ENCODE peak calls at places on chromosomes 7 and 10, in seven cellular contexts. L is esophagus muscularis mucosa, G is sigmoid colon, N is cardiac muscle cell, F is pancreas, M is stomach, T is fibroblast of lung. Y is an unnamed sample. For H3K4me1, the result is how much of the 10 kb centered on the place peaks cover.

GRCh38 chr7:30795161-30795943 is 24.1 kb downstream of the MINDY4 start:
- DNase-seq in F (no peak), G (no peak), T (no peak), L (peak), N (no peak), M (no peak), Y (no peak)

GRCh38 chr10:124913167-124913566 is 28.8 kb upstream of the ZRANB1 start:
- DNase-seq in G (no peak), N (no peak), T (no peak), L (no peak), M (no peak), F (no peak), Y (no peak)

GRCh38 chr7:44576228-44576627 is 2.5 kb upstream of the DDX56 start:
- DNase-seq in T (no peak), N (no peak), G (no peak), L (no peak), F (no peak), M (no peak), Y (no peak)

GRCh38 chr10:61987951-61988379 is 86.5 kb downstream of the ARID5B start:
- DNase-seq in M (no peak), L (no peak), N (no peak), G (no peak), F (no peak), T (no peak), Y (no peak)

GRCh38 chr10:114271779-114272167 is 32.7 kb downstream of the VWA2 start:
- DNase-seq in F (no peak), N (no peak), T (peak), M (peak), G (peak), L (no peak), Y (no peak)

GRCh38 chr10:56317603-56318002 is 43.5 kb downstream of the ZWINT start:
- DNase-seq in F (no peak), T (no peak), G (no peak), N (no peak), M (no peak), L (no peak), Y (no peak)

GRCh38 chr7:71454981-71455380 is 323.0 kb downstream of the GALNT17 start:
- DNase-seq in F (no peak), M (no peak), T (no peak), L (no peak), G (no peak), N (no peak), Y (no peak)

GRCh38 chr7:81150951-81151361 is 232.1 kb upstream of the SEMA3C start:
- DNase-seq in G (no peak), T (peak), M (no peak), L (no peak), N (no peak), F (no peak), Y (no peak)

GRCh38 chr7:18356195-18356645 is 139.3 kb upstream of the HDAC9 start:
- DNase-seq in F (no peak), N (peak), G (no peak), L (no peak), T (peak), M (no peak), Y (peak)

GRCh38 chr7:38880454-38880853 is 28.5 kb downstream of the VPS41 start:
- DNase-seq in F (no peak), N (no peak), M (no peak), L (no peak), T (no peak), G (no peak), Y (no peak)

GRCh38 chr10:108787932-108788331 is 1135.4 kb downstream of the XPNPEP1 start:
- DNase-seq in F (no peak), G (no peak), M (no peak), L (no peak), T (peak), N (no peak), Y (no peak)

GRCh38 chr10:72272689-72273409 is 875 bp upstream of the DDIT4 start:
- DNase-seq in N (peak), L (peak), T (peak), F (peak), M (peak), G (peak), Y (peak)

GRCh38 chr10:98270026-98270740 is 2.2 kb upstream of the LOXL4 start:
- DNase-seq in M (no peak), N (no peak), T (no peak), G (no peak), F (no peak), L (no peak), Y (no peak)
- H3K4me1 ChIP-seq in M (under half), N (under half), T (under half), G (under half), F (under half), L (half or more), Y (under half)

DNA sequence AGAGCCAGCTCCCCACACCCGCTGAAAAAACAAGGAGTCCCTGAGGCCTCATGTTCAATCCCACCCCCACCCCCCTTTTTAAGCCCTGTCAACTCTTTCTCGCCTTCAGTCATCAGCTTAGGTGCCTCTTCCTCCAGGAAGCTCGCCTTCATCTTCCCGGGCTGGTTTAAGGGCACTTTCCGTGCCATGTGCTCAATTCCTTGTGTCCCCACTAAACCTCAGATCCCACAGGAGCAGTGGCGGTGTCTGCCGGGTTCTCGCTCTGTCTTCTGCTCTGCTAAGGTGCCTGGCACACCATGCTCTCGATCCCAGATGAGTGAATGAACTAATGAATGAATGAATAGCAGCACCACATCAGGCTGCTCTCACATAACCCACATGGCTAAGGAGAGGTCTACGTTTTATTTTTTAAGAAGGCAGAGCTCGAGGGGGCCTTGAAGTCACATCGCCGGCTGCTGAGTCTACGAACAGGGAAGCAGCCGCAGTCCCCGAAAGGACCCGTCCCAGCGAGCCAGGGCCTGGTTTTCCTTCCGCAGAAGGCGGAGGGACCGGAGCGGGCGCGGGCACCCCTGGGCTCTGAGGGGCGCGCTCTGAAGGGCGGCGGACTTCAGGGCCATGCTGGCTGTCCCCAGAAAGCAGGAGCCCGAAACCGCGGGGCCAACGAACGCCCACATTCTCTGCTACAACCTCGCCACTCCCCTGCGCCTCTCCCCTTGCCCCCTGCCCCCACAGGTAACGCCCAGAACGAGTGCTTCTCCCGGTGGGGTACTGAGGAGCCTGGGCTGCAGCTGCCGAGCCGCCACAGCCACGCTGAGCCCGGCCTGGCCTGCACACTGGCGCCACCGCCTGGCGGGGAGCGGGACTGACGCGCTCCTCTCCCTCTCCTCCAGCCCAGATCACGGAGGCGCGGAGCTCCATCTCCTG is 73.4 kb upstream of the KCNMA1 start:
- DNase-seq in L (peak), M (peak), G (peak), N (peak), F (peak), T (peak), Y (peak)
- H3K4me1 ChIP-seq in L (under half), M (under half), G (under half), N (under half), F (under half), T (under half), Y (under half)

DNA sequence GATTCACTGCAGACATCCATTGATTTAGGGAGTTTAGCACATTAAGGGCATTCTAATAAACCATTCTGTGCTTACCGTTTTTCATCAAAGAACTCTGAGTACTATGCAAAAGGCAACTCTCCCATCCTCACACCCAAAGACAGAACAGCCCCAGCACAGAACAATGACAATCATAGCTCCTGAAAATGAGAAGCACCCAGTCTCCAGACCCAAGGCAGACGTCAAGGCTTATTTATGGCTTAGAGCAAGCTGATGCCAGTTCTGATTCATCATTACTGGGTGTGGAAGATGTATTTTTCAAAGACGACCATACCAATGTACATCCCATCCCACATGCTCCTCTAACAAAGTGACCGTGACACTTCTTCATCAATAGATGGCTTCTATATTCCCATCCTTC is 67.6 kb downstream of the OSBPL3 start:
- DNase-seq in L (no peak), F (no peak), M (no peak), G (no peak), T (no peak), N (no peak), Y (no peak)
- H3K4me1 ChIP-seq in L (under half), F (under half), M (under half), G (under half), T (under half), N (under half), Y (under half)

DNA sequence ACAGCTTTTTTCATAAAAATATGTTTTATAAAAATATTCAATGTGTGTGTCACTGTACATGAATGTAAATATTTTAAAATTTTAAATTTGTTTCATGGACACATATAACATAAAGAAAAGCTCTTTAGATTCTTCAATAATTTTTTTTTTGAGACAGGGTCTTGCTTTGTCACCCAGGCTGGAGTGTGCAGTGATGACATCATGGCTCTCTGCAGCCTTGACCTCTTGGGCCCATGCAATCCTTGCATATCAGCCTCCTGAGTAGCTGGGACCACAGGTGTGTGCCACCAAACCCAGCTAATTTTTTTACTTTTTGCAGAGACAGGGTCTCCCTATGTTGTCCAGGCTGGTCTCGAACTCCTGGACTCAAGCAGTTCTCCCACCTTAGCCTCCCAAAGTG is 9.9 kb downstream of the XRCC2 start:
- DNase-seq in N (no peak), F (no peak), T (no peak), M (no peak), G (no peak), L (no peak), Y (no peak)
- H3K4me1 ChIP-seq in N (under half), F (under half), T (under half), M (under half), G (under half), L (under half), Y (under half)

GRCh38 chr10:88080213-88080612 is 216.8 kb downstream of the PTEN start:
- DNase-seq in T (peak), L (no peak), M (peak), F (peak), G (no peak), N (peak), Y (no peak)
- H3K4me1 ChIP-seq in T (under half), L (under half), M (under half), F (under half), G (under half), N (under half), Y (under half)

DNA sequence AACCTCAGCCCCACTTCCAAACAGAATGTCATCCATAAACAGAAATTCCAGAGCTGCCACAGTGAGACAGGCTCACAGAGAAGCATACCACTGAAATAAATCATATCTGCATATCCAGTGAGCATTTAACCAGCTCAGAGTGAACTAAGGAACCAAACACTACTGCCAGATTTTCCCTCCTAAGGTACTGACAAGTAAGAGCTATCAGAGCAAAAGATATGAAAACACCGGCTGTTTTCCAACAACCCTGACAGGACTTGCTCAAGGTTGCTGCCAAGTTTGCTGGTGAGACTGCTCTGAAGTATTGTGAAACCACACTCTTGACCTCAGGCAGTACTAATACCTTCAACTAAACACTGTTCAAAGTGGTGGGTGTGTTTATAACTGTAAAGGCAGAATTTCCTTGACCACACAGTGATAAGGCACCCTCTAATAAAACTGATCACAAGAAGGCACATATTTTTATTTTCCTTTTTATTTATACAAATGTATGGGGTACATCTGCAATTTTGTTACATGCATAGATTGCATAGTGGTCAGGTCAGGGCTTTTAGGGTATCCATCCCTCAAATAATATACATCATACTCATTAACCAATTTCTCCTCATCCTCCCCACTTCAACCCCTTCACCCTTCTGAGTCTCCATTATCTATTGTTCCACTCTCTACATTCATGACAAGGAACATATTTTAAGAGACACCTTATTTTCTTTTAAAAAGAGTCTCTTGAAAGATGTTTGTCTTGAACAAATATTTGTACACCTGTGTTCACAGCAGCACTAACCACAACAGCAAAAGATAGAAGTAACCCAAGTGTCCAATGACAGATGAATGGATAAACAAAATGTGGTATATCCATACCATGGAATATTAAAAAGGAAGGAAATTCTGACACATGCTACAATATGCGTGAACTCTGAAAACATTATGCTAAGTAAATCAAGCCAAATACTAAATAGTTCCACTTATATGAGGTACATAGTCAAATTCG is 18.2 kb downstream of the SGMS1 start:
- DNase-seq in L (no peak), N (peak), M (peak), G (peak), T (peak), F (peak), Y (no peak)
- H3K4me1 ChIP-seq in L (half or more), N (under half), M (half or more), G (under half), T (under half), F (half or more), Y (under half)

GRCh38 chr7:42930889-42931288 is 1.1 kb downstream of the PSMA2 start:
- DNase-seq in L (no peak), F (no peak), G (no peak), M (no peak), T (peak), N (no peak), Y (no peak)
- H3K4me1 ChIP-seq in L (under half), F (under half), G (under half), M (half or more), T (under half), N (under half), Y (under half)

Y was measured in HAP-1.